ENCODE peak calls at places on chromosomes 2 and 18, in nine cellular contexts. V is A549, G is breast epithelium, U is HCT116, W is stomach, H is body of pancreas, B is IMR-90, Q is esophagus squamous epithelium, L is suprapubic skin. S is an unnamed sample.
A peak's percentile ranks its signal among the peaks of the same experiment; 100 is the strongest.

GRCh38 chr2:3299703-3300102 is 77.9 kb downstream of the EIPR1 start:
- DNase-seq in V (no peak), G (no peak), U (no peak), W (no peak), H (no peak), B (no peak), Q (no peak), L (no peak), S (no peak)

GRCh38 chr18:79681484-79682387 is 2.1 kb downstream of the CTDP1 start:
- DNase-seq in V (no peak), G (no peak), U (no peak), W (no peak), H (no peak), B (no peak), Q (no peak), L (no peak), S (no peak)

GRCh38 chr18:13545955-13546354 is 180.4 kb downstream of the FAM210A start:
- DNase-seq in V (no peak), G (no peak), U (no peak), W (no peak), H (no peak), B (no peak), Q (no peak), L (no peak), S (no peak)

GRCh38 chr2:234996467-234997270 is 44.9 kb downstream of the SH3BP4 start:
- DNase-seq in V (peak; percentile 59), G (no peak), U (no peak), W (no peak), H (no peak), B (peak; percentile 79), Q (no peak), L (no peak), S (no peak)

GRCh38 chr2:222690564-222691200 is 19.2 kb downstream of the MOGAT1 start:
- DNase-seq in V (peak; percentile 83), G (peak; percentile 67), U (peak; percentile 77), W (peak; percentile 83), H (peak; percentile 85), B (peak; percentile 78), Q (no peak), L (no peak), S (peak; percentile 72)

GRCh38 chr2:65053199-65053598 is 3.0 kb upstream of the CEP68 start:
- DNase-seq in V (no peak), G (no peak), U (no peak), W (no peak), H (no peak), B (no peak), Q (no peak), L (no peak), S (no peak)

GRCh38 chr18:67456691-67457090 is 59.8 kb downstream of the DSEL start:
- DNase-seq in V (no peak), G (no peak), U (no peak), W (no peak), H (no peak), B (no peak), Q (no peak), L (no peak), S (no peak)

GRCh38 chr2:236862961-236863728 is 222.5 kb upstream of the COPS8 start:
- DNase-seq in V (no peak), G (no peak), U (no peak), W (peak; percentile 14), H (no peak), B (peak; percentile 82), Q (no peak), L (peak; percentile 66), S (no peak)

GRCh38 chr2:201175971-201176570 is 6.9 kb upstream of the CASP10 start:
- DNase-seq in V (no peak), G (no peak), U (no peak), W (peak; percentile 65), H (peak; percentile 65), B (no peak), Q (no peak), L (no peak), S (no peak)

GRCh38 chr18:5582849-5583667 is 39.3 kb upstream of the EPB41L3 start:
- DNase-seq in V (no peak), G (no peak), U (no peak), W (no peak), H (no peak), B (peak; percentile 62), Q (no peak), L (no peak), S (no peak)

GRCh38 chr2:25955869-25956535 is 26.3 kb downstream of the KIF3C start:
- DNase-seq in V (peak; percentile 46), G (no peak), U (no peak), W (no peak), H (no peak), B (no peak), Q (no peak), L (no peak), S (no peak)

GRCh38 chr2:43460611-43461396 is 135.0 kb downstream of the THADA start:
- DNase-seq in V (no peak), G (no peak), U (no peak), W (no peak), H (no peak), B (no peak), Q (no peak), L (no peak), S (no peak)

GRCh38 chr2:227643990-227644551 is 22.5 kb upstream of the SCYGR5 start:
- DNase-seq in V (peak; percentile 39), G (no peak), U (no peak), W (no peak), H (no peak), B (no peak), Q (no peak), L (no peak), S (no peak)

GRCh38 chr2:179376881-179377280 is 112.2 kb upstream of the SESTD1 start:
- DNase-seq in V (no peak), G (no peak), U (no peak), W (no peak), H (no peak), B (peak; percentile 58), Q (no peak), L (no peak), S (no peak)

GRCh38 chr2:27138111-27138510 is 1.1 kb downstream of the PRR30 start:
- DNase-seq in V (no peak), G (no peak), U (no peak), W (no peak), H (no peak), B (no peak), Q (no peak), L (no peak), S (no peak)

GRCh38 chr18:76488190-76488589 is 6.9 kb downstream of the ZNF516 start:
- DNase-seq in V (no peak), G (no peak), U (no peak), W (no peak), H (no peak), B (peak; percentile 52), Q (no peak), L (no peak), S (no peak)

GRCh38 chr2:185578293-185578692 is 160.3 kb upstream of the FSIP2 start:
- DNase-seq in V (no peak), G (no peak), U (no peak), W (no peak), H (no peak), B (no peak), Q (no peak), L (no peak), S (no peak)

GRCh38 chr2:185583058-185583816 is 155.4 kb upstream of the FSIP2 start:
- DNase-seq in V (peak; percentile 74), G (no peak), U (peak; percentile 78), W (no peak), H (no peak), B (peak; percentile 3), Q (no peak), L (no peak), S (no peak)
- TF ChIP-seq POLR2A in V (no peak), G (no peak), U (no peak), W (no peak), H (no peak), B (no peak), Q (no peak), L (no peak), S (no peak)

DNA sequence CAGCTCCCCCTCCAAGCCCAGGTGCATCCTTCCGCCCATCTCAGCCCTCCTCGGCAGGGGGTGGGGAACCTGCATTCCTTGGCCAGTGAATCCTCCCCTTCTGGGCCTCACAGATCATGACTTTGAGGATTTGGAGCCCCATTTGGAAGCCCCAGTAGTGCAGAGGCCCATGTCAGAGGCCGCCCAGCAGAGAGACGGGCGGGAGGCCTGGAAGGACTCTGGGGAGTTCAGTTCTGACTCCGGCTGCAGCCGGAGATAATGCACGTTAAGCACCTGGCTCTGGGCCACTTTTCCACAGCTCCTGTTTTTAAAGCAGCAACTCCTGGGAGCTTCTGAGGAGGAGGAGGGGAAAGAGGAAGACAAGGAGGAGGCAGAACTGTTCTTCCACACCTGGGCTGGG is 14.9 kb downstream of the ATOH8 start:
- DNase-seq in V (no peak), G (no peak), U (no peak), W (peak; percentile 82), H (peak; percentile 72), B (no peak), Q (no peak), L (no peak), S (peak; percentile 72)
- H3K4me1 ChIP-seq in V (peaks cover 65% of the 10 kb centered on the region), G (peaks cover 18% of the 10 kb centered on the region), U (peaks cover 57% of the 10 kb centered on the region), W (peaks cover 86% of the 10 kb centered on the region), H (peaks cover 64% of the 10 kb centered on the region), B (peaks cover 37% of the 10 kb centered on the region), Q (peaks cover 51% of the 10 kb centered on the region), L (peaks cover 77% of the 10 kb centered on the region), S (no peaks in the 10 kb centered on the region)

DNA sequence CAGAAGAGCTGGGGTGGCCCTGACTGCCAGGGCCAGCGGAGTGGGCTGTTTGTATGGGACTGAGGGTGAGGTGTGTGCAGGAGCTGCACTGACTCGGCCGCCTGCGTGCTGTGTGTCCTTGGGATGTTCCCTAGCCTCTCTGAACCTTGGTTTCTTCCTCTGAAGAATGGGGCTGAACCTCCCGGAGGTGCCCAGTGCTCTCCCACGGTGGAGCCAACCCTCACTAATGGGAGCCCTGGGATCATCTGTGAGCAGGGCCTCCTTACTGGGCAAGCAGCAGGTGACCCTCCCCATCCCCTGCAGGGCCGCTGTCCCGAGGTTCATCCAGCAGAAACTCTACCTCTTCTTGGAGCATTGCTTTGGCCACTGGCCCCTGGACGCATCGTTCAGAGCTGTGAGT is 11.7 kb upstream of the CCDC74A start:
- DNase-seq in V (no peak), G (no peak), U (no peak), W (no peak), H (no peak), B (no peak), Q (no peak), L (no peak), S (no peak)
- TF ChIP-seq POLR2A in V (no peak), G (no peak), U (no peak), W (no peak), H (no peak), B (no peak), Q (no peak), L (no peak), S (no peak)

GRCh38 chr2:88137833-88138232 is 10.0 kb upstream of the FABP1 start:
- DNase-seq in V (no peak), G (no peak), U (no peak), W (no peak), H (no peak), B (no peak), Q (no peak), L (no peak), S (no peak)
- H3K4me1 ChIP-seq in V (no peaks in the 10 kb centered on the region), G (no peaks in the 10 kb centered on the region), U (no peaks in the 10 kb centered on the region), W (no peaks in the 10 kb centered on the region), H (no peaks in the 10 kb centered on the region), B (no peaks in the 10 kb centered on the region), Q (no peaks in the 10 kb centered on the region), L (no peaks in the 10 kb centered on the region), S (no peaks in the 10 kb centered on the region)

GRCh38 chr2:32063310-32064020 is at the start of gene SPAST:
- DNase-seq in V (peak; percentile 99), G (peak; percentile 95), U (peak; percentile 94), W (peak; percentile 98), H (peak; percentile 98), B (peak; percentile 95), Q (peak; percentile 90), L (peak; percentile 97), S (peak; percentile 99)
- TF ChIP-seq POLR2A in V (peak; percentile 81), G (peak; percentile 53), U (no peak), W (no peak), H (peak; percentile 94), B (no peak), Q (peak; percentile 43), L (peak; percentile 50), S (peak; percentile 79)